ENCODE peak calls at places on chromosomes 6 and 20, in nine cellular contexts. K is GM23338; F is SK-N-DZ; L is stimulated activated CD4-positive, alpha-beta T cell treated with anti-CD3 and anti-CD28 coated beads, Interleukin-12 subunit alpha, Interleukin-12 subunit beta, amount 100 ng/mL, for 48 hours; P is activated CD4-positive, alpha-beta T cell treated with anti-CD3 and anti-CD28 coated beads, Interleukin-2, amount 50 U/mL, for 4 hours; T is cerebellar nuclear complex; R is iPS DF 19.7; G is COR-L47; X is pons. E is an unnamed sample.

GRCh38 chr20:31740208-31740607 is 1.1 kb downstream of the TPX2 start:
- DNase-seq in R (no peak), F (no peak), X (no peak), K (no peak), L (no peak), T (no peak), P (no peak), G (no peak), E (peak)

GRCh38 chr20:43558412-43559146 is at the start of gene SGK2:
- DNase-seq in L (no peak), P (no peak), X (no peak), T (no peak), K (no peak), F (no peak), R (no peak), G (no peak), E (no peak)

GRCh38 chr20:51437182-51437923 is 105.2 kb downstream of the NFATC2 start:
- DNase-seq in T (no peak), P (no peak), R (no peak), G (no peak), F (no peak), K (no peak), X (no peak), L (no peak), E (no peak)

GRCh38 chr20:32908334-32909292 is 49.9 kb downstream of the EFCAB8 start:
- DNase-seq in K (no peak), F (no peak), P (no peak), T (no peak), X (no peak), G (no peak), R (no peak), L (no peak), E (no peak)

GRCh38 chr6:137728386-137729349 is 138.4 kb upstream of the TNFAIP3 start:
- DNase-seq in X (no peak), T (no peak), K (no peak), G (no peak), R (no peak), P (no peak), L (no peak), F (no peak), E (no peak)

GRCh38 chr20:38170219-38170902 is 5.3 kb upstream of the TGM2 start:
- DNase-seq in L (no peak), K (no peak), G (no peak), P (no peak), F (no peak), T (no peak), R (no peak), X (no peak), E (no peak)

GRCh38 chr20:61397790-61398189 is 145.7 kb downstream of the CDH4 start:
- DNase-seq in P (no peak), R (no peak), F (no peak), T (no peak), G (no peak), X (no peak), L (no peak), K (no peak), E (no peak)

GRCh38 chr6:89063881-89064280 is 16.7 kb upstream of the PNRC1 start:
- DNase-seq in F (no peak), R (no peak), L (no peak), P (no peak), T (no peak), G (no peak), K (no peak), X (no peak), E (no peak)

GRCh38 chr6:105608711-105609374 is 206.0 kb upstream of the PREP start:
- DNase-seq in L (no peak), X (no peak), G (no peak), T (no peak), F (no peak), R (no peak), K (no peak), P (no peak), E (no peak)

GRCh38 chr6:151285121-151285520 is 45.4 kb downstream of the AKAP12 start:
- DNase-seq in G (no peak), X (no peak), P (no peak), R (no peak), L (no peak), F (no peak), K (no peak), T (no peak), E (no peak)

GRCh38 chr6:115896538-115897129 is 164.1 kb downstream of the FRK start:
- DNase-seq in G (peak), P (no peak), L (peak), T (no peak), K (peak), F (peak), R (no peak), X (peak), E (peak)

GRCh38 chr20:18943542-18943941 is 130.0 kb downstream of the SCP2D1 start:
- DNase-seq in P (no peak), R (no peak), G (no peak), K (no peak), L (no peak), F (no peak), T (no peak), X (no peak), E (peak)

GRCh38 chr6:157813191-157813590 is 9.9 kb upstream of the SNX9 start:
- DNase-seq in P (no peak), T (no peak), L (no peak), G (no peak), X (no peak), F (no peak), R (no peak), K (no peak), E (no peak)

GRCh38 chr20:59835057-59835447 is 98.4 kb downstream of the SYCP2 start:
- DNase-seq in P (no peak), X (no peak), L (no peak), T (no peak), G (peak), R (no peak), K (no peak), F (no peak), E (no peak)

GRCh38 chr6:43771210-43771857 is 1.3 kb downstream of the VEGFA start:
- DNase-seq in L (peak), P (peak), F (no peak), G (peak), T (no peak), K (peak), X (no peak), R (no peak), E (peak)

GRCh38 chr20:35329435-35330139 is 37.4 kb upstream of the FAM83C start:
- DNase-seq in X (no peak), G (no peak), P (peak), K (peak), L (peak), R (peak), F (peak), T (no peak), E (peak)

GRCh38 chr6:80789912-80790635 is 683.6 kb downstream of the BCKDHB start:
- DNase-seq in G (no peak), T (no peak), F (no peak), K (no peak), X (no peak), P (no peak), R (no peak), L (no peak), E (no peak)

GRCh38 chr6:27205375-27206278 is 41.9 kb upstream of the PRSS16 start:
- DNase-seq in T (no peak), K (peak), L (no peak), X (no peak), F (no peak), R (no peak), G (no peak), P (no peak), E (peak)

GRCh38 chr6:157724138-157724537 is 98.9 kb upstream of the SNX9 start:
- DNase-seq in L (no peak), K (no peak), G (no peak), T (no peak), P (no peak), X (no peak), F (no peak), R (no peak), E (no peak)

GRCh38 chr6:56909115-56909907 is 45.6 kb upstream of the BEND6 start:
- DNase-seq in X (no peak), T (no peak), F (no peak), G (no peak), K (no peak), R (no peak), P (no peak), L (no peak), E (no peak)

E was measured in NCI-H82.